ENCODE peak calls at places on chromosome 6, in six cellular contexts. One of them, this sample, is unnamed.

GRCh38 chr6:16540804-16541752 is 220.2 kb downstream of the ATXN1 start:
- DNase-seq in kidney: peak; percentile 66
- DNase-seq in pancreas: no peak
- DNase-seq in fibroblast of the aortic adventitia: peak; percentile 65
- DNase-seq in K562: no peak
- DNase-seq in testis: peak; percentile 54
- DNase-seq in this sample: no peak

GRCh38 chr6:71080151-71080550 is 123.3 kb upstream of the B3GAT2 start:
- DNase-seq in kidney: no peak
- DNase-seq in pancreas: no peak
- DNase-seq in fibroblast of the aortic adventitia: no peak
- DNase-seq in K562: no peak
- DNase-seq in testis: no peak
- DNase-seq in this sample: no peak

GRCh38 chr6:116564921-116565872 is 6.1 kb upstream of the RWDD1 start:
- DNase-seq in kidney: peak; percentile 80
- DNase-seq in pancreas: no peak
- DNase-seq in fibroblast of the aortic adventitia: no peak
- DNase-seq in K562: no peak
- DNase-seq in testis: peak; percentile 27
- DNase-seq in this sample: peak; percentile 30

GRCh38 chr6:57182017-57182432 is 9.9 kb downstream of the BAG2 start:
- DNase-seq in kidney: no peak
- DNase-seq in pancreas: no peak
- DNase-seq in fibroblast of the aortic adventitia: no peak
- DNase-seq in K562: peak; percentile 32
- DNase-seq in testis: no peak
- DNase-seq in this sample: no peak

GRCh38 chr6:98894810-98895209 is 52.9 kb downstream of the FBXL4 start:
- DNase-seq in kidney: no peak
- DNase-seq in pancreas: no peak
- DNase-seq in fibroblast of the aortic adventitia: peak; percentile 22
- DNase-seq in K562: no peak
- DNase-seq in testis: no peak
- DNase-seq in this sample: no peak

GRCh38 chr6:127026247-127026646 is 92.2 kb upstream of the RSPO3 start:
- DNase-seq in kidney: no peak
- DNase-seq in pancreas: no peak
- DNase-seq in fibroblast of the aortic adventitia: no peak
- DNase-seq in K562: no peak
- DNase-seq in testis: no peak
- DNase-seq in this sample: no peak

GRCh38 chr6:28981391-28981832 is 23.7 kb downstream of the ZNF311 start:
- DNase-seq in kidney: no peak
- DNase-seq in pancreas: peak; percentile 58
- DNase-seq in fibroblast of the aortic adventitia: peak; percentile 86
- DNase-seq in K562: peak; percentile 89
- DNase-seq in testis: peak; percentile 72
- DNase-seq in this sample: peak; percentile 84

GRCh38 chr6:79608334-79609224 is 22.6 kb upstream of the SH3BGRL2 start:
- DNase-seq in kidney: no peak
- DNase-seq in pancreas: no peak
- DNase-seq in fibroblast of the aortic adventitia: no peak
- DNase-seq in K562: no peak
- DNase-seq in testis: no peak
- DNase-seq in this sample: no peak

GRCh38 chr6:57265755-57266221 is 43.7 kb upstream of the RAB23 start:
- DNase-seq in kidney: no peak
- DNase-seq in pancreas: no peak
- DNase-seq in fibroblast of the aortic adventitia: peak; percentile 65
- DNase-seq in K562: no peak
- DNase-seq in testis: no peak
- DNase-seq in this sample: no peak

GRCh38 chr6:120198033-120198432 is 848.5 kb upstream of the MAN1A1 start:
- DNase-seq in kidney: no peak
- DNase-seq in pancreas: no peak
- DNase-seq in fibroblast of the aortic adventitia: peak; percentile 77
- DNase-seq in K562: peak; percentile 3
- DNase-seq in testis: no peak
- DNase-seq in this sample: peak; percentile 2

DNA sequence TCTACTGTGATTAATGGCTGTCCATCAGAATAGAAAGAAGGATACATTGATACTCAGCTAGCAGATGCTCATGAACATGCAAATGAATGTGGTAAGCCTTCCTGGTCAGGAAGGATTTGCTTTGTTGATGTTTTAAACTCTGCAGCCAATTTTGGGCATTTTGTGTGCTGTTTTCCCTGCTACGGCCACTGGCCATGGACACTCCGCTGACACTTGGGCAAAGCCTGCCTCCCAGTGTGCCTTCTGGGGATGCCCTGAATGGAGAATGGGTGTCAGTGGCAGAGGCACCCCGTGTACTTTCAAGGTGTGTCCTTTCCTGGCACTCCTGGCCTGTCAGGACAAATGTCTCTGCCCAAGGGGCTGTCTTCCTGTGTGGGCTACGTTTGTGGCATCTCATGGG is 113.1 kb downstream of the SOBP start:
- DNase-seq in kidney: no peak
- DNase-seq in pancreas: no peak
- DNase-seq in fibroblast of the aortic adventitia: no peak
- DNase-seq in K562: no peak
- DNase-seq in testis: no peak
- DNase-seq in this sample: no peak
- TF ChIP-seq CTCF in kidney: no peak
- TF ChIP-seq CTCF in pancreas: no peak
- TF ChIP-seq CTCF in fibroblast of the aortic adventitia: no peak
- TF ChIP-seq CTCF in K562: no peak
- TF ChIP-seq CTCF in testis: no peak
- TF ChIP-seq CTCF in this sample: no peak

GRCh38 chr6:18596529-18596835 is 209.3 kb downstream of the RNF144B start:
- DNase-seq in kidney: no peak
- DNase-seq in pancreas: no peak
- DNase-seq in fibroblast of the aortic adventitia: no peak
- DNase-seq in K562: no peak
- DNase-seq in testis: no peak
- DNase-seq in this sample: no peak
- TF ChIP-seq CTCF in kidney: no peak
- TF ChIP-seq CTCF in pancreas: no peak
- TF ChIP-seq CTCF in fibroblast of the aortic adventitia: no peak
- TF ChIP-seq CTCF in K562: no peak
- TF ChIP-seq CTCF in testis: peak; percentile 21
- TF ChIP-seq CTCF in this sample: peak; percentile 65

GRCh38 chr6:14250573-14250972 is 133.0 kb downstream of the CD83 start:
- DNase-seq in kidney: no peak
- DNase-seq in pancreas: no peak
- DNase-seq in fibroblast of the aortic adventitia: no peak
- DNase-seq in K562: no peak
- DNase-seq in testis: no peak
- DNase-seq in this sample: no peak

GRCh38 chr6:14252271-14252850 is 134.8 kb downstream of the CD83 start:
- DNase-seq in kidney: no peak
- DNase-seq in pancreas: no peak
- DNase-seq in fibroblast of the aortic adventitia: no peak
- DNase-seq in K562: no peak
- DNase-seq in testis: no peak
- DNase-seq in this sample: no peak

GRCh38 chr6:14258117-14258516 is 140.5 kb downstream of the CD83 start:
- DNase-seq in kidney: no peak
- DNase-seq in pancreas: no peak
- DNase-seq in fibroblast of the aortic adventitia: peak; percentile 45
- DNase-seq in K562: no peak
- DNase-seq in testis: no peak
- DNase-seq in this sample: no peak

GRCh38 chr6:14255916-14256315 is 138.3 kb downstream of the CD83 start:
- DNase-seq in kidney: no peak
- DNase-seq in pancreas: no peak
- DNase-seq in fibroblast of the aortic adventitia: no peak
- DNase-seq in K562: no peak
- DNase-seq in testis: no peak
- DNase-seq in this sample: no peak

GRCh38 chr6:14254505-14254904 is 136.9 kb downstream of the CD83 start:
- DNase-seq in kidney: no peak
- DNase-seq in pancreas: no peak
- DNase-seq in fibroblast of the aortic adventitia: no peak
- DNase-seq in K562: no peak
- DNase-seq in testis: no peak
- DNase-seq in this sample: no peak
- TF ChIP-seq CTCF in kidney: no peak
- TF ChIP-seq CTCF in pancreas: no peak
- TF ChIP-seq CTCF in fibroblast of the aortic adventitia: no peak
- TF ChIP-seq CTCF in K562: no peak
- TF ChIP-seq CTCF in testis: no peak
- TF ChIP-seq CTCF in this sample: no peak

GRCh38 chr6:161376367-161376766 is 102.5 kb upstream of the AGPAT4 start:
- DNase-seq in kidney: no peak
- DNase-seq in pancreas: no peak
- DNase-seq in fibroblast of the aortic adventitia: no peak
- DNase-seq in K562: no peak
- DNase-seq in testis: no peak
- DNase-seq in this sample: no peak

GRCh38 chr6:161372422-161372793 is 98.5 kb upstream of the AGPAT4 start:
- DNase-seq in kidney: no peak
- DNase-seq in pancreas: no peak
- DNase-seq in fibroblast of the aortic adventitia: no peak
- DNase-seq in K562: no peak
- DNase-seq in testis: no peak
- DNase-seq in this sample: no peak

GRCh38 chr6:161373905-161374451 is 100.1 kb upstream of the AGPAT4 start:
- DNase-seq in kidney: no peak
- DNase-seq in pancreas: peak; percentile 31
- DNase-seq in fibroblast of the aortic adventitia: peak; percentile 69
- DNase-seq in K562: peak; percentile 89
- DNase-seq in testis: peak; percentile 83
- DNase-seq in this sample: peak; percentile 79

GRCh38 chr6:161377116-161377515 is 103.3 kb upstream of the AGPAT4 start:
- DNase-seq in kidney: no peak
- DNase-seq in pancreas: no peak
- DNase-seq in fibroblast of the aortic adventitia: no peak
- DNase-seq in K562: no peak
- DNase-seq in testis: no peak
- DNase-seq in this sample: no peak

GRCh38 chr6:161374971-161375873 is 101.4 kb upstream of the AGPAT4 start:
- DNase-seq in kidney: peak; percentile 88
- DNase-seq in pancreas: peak; percentile 40
- DNase-seq in fibroblast of the aortic adventitia: peak; percentile 26
- DNase-seq in K562: peak; percentile 80
- DNase-seq in testis: peak; percentile 36
- DNase-seq in this sample: no peak
- TF ChIP-seq CTCF in kidney: no peak
- TF ChIP-seq CTCF in pancreas: no peak
- TF ChIP-seq CTCF in fibroblast of the aortic adventitia: no peak
- TF ChIP-seq CTCF in K562: peak; percentile 65
- TF ChIP-seq CTCF in testis: no peak
- TF ChIP-seq CTCF in this sample: no peak

GRCh38 chr6:134826889-134827737 is 122.8 kb downstream of the ALDH8A1 start:
- DNase-seq in kidney: no peak
- DNase-seq in pancreas: peak; percentile 31
- DNase-seq in fibroblast of the aortic adventitia: peak; percentile 100
- DNase-seq in K562: no peak
- DNase-seq in testis: no peak
- DNase-seq in this sample: no peak
- TF ChIP-seq CTCF in kidney: no peak
- TF ChIP-seq CTCF in pancreas: no peak
- TF ChIP-seq CTCF in fibroblast of the aortic adventitia: peak; percentile 60
- TF ChIP-seq CTCF in K562: no peak
- TF ChIP-seq CTCF in testis: no peak
- TF ChIP-seq CTCF in this sample: no peak

GRCh38 chr6:408599-409102 is 17.1 kb downstream of the IRF4 start:
- DNase-seq in kidney: peak; percentile 68
- DNase-seq in pancreas: peak; percentile 12
- DNase-seq in fibroblast of the aortic adventitia: peak; percentile 74
- DNase-seq in K562: peak; percentile 65
- DNase-seq in testis: no peak
- DNase-seq in this sample: no peak
- TF ChIP-seq CTCF in kidney: peak; percentile 15
- TF ChIP-seq CTCF in pancreas: peak; percentile 32
- TF ChIP-seq CTCF in fibroblast of the aortic adventitia: peak; percentile 48
- TF ChIP-seq CTCF in K562: peak; percentile 82
- TF ChIP-seq CTCF in testis: peak; percentile 25
- TF ChIP-seq CTCF in this sample: peak; percentile 41

GRCh38 chr6:33779305-33779704 is 9.6 kb downstream of the LEMD2 start:
- DNase-seq in kidney: no peak
- DNase-seq in pancreas: no peak
- DNase-seq in fibroblast of the aortic adventitia: no peak
- DNase-seq in K562: peak; percentile 27
- DNase-seq in testis: no peak
- DNase-seq in this sample: no peak
- TF ChIP-seq CTCF in kidney: no peak
- TF ChIP-seq CTCF in pancreas: no peak
- TF ChIP-seq CTCF in fibroblast of the aortic adventitia: no peak
- TF ChIP-seq CTCF in K562: peak; percentile 44
- TF ChIP-seq CTCF in testis: no peak
- TF ChIP-seq CTCF in this sample: no peak